ENCODE peak calls at places on chromosomes 7 and 10, in four cellular contexts. D is fibroblast of lung, L is stomach, Y is right lobe of liver. E is an unnamed sample.
A peak's percentile ranks its signal among the peaks of the same experiment; 100 is the strongest.

GRCh38 chr7:147245274-147245673 is 1128.7 kb downstream of the CNTNAP2 start:
- DNase-seq in D (peak; percentile 45), L (peak; percentile 45), Y (no peak), E (no peak)

GRCh38 chr10:7826971-7827370 is 8.7 kb downstream of the TAF3 start:
- DNase-seq in D (peak; percentile 34), L (no peak), Y (no peak), E (peak; percentile 38)

GRCh38 chr7:92698237-92698841 is 108.1 kb upstream of the FAM133B start:
- DNase-seq in L (peak; percentile 62), Y (no peak), D (peak; percentile 87), E (peak; percentile 83)

GRCh38 chr7:156099085-156099484 is 286.8 kb upstream of the SHH start:
- DNase-seq in Y (no peak), D (no peak), L (no peak), E (no peak)

GRCh38 chr7:147509052-147509480 is 1081.5 kb upstream of the C7orf33 start:
- DNase-seq in Y (no peak), D (peak; percentile 51), L (no peak), E (no peak)

GRCh38 chr7:140390466-140391190 is 7.7 kb downstream of the SLC37A3 start:
- DNase-seq in Y (no peak), D (peak; percentile 24), L (no peak), E (no peak)

GRCh38 chr10:124315599-124316270 is 103.0 kb downstream of the OAT start:
- DNase-seq in Y (no peak), D (no peak), L (no peak), E (no peak)

GRCh38 chr10:26881600-26882331 is 21.0 kb upstream of the ABI1 start:
- DNase-seq in Y (no peak), D (peak; percentile 82), L (no peak), E (peak; percentile 65)

GRCh38 chr7:108598153-108598552 is 28.5 kb downstream of the DNAJB9 start:
- DNase-seq in D (no peak), Y (no peak), L (no peak), E (no peak)

GRCh38 chr7:20218261-20218660 is 1.1 kb upstream of the MACC1 start:
- DNase-seq in Y (no peak), L (no peak), D (no peak), E (no peak)

GRCh38 chr10:129658673-129659072 is 191.6 kb downstream of the MGMT start:
- DNase-seq in D (no peak), Y (no peak), L (no peak), E (no peak)
- TF ChIP-seq CTCF in D (peak; percentile 32), Y (peak; percentile 19), L (no peak), E (peak; percentile 46)

DNA sequence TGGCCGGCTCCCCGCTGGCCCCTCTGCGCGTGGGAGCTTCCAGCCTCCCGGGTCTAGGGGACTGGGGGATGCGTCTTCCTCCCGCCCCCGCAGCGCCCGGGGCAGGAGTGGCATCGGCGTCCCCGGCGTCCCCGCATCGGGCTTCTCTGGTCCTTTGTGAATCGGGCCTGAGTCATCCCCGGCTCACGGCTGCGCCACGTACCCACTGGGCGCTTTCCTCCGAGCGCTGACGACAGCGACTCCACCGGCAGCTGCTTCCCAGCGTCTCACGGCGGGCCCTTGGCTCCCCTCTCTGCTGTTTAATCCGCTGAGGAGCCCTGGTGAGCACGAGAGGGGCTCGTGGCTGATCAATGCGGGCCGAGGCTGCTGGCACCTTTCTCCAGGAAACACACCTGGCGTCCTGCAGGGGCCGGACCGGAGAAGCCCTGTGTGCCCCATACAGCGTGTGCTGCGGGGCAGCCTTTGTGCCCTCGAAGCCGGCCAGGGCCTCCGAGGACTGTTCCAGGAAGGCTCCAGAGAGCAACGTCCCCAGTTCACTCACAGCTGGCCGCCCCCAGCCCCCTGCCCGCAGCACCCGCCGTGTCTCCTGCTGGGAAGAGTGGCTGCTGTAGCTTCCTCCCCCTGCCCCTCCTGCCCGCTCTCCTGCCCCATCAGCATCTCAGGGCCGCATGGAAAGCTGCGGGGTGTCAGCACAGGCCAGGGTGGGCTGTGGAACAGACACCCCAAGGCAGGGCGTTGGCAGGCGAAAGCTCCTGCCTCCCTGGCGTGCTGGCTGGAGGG is 95.5 kb upstream of the DIP2C start:
- DNase-seq in L (peak; percentile 69), Y (peak; percentile 59), D (peak; percentile 77), E (peak; percentile 76)
- TF ChIP-seq CTCF in L (peak; percentile 10), Y (no peak), D (peak; percentile 31), E (peak; percentile 58)

GRCh38 chr10:104614245-104614831 is 26.8 kb upstream of the SORCS3 start:
- DNase-seq in L (no peak), Y (no peak), D (peak; percentile 12), E (peak; percentile 24)
- TF ChIP-seq CTCF in L (no peak), Y (peak; percentile 53), D (peak; percentile 53), E (peak; percentile 87)

GRCh38 chr10:106175760-106176377 is 988.6 kb downstream of the SORCS1 start:
- DNase-seq in D (peak; percentile 18), Y (no peak), L (no peak), E (no peak)
- TF ChIP-seq CTCF in D (peak; percentile 39), Y (peak; percentile 63), L (peak; percentile 21), E (peak; percentile 78)

DNA sequence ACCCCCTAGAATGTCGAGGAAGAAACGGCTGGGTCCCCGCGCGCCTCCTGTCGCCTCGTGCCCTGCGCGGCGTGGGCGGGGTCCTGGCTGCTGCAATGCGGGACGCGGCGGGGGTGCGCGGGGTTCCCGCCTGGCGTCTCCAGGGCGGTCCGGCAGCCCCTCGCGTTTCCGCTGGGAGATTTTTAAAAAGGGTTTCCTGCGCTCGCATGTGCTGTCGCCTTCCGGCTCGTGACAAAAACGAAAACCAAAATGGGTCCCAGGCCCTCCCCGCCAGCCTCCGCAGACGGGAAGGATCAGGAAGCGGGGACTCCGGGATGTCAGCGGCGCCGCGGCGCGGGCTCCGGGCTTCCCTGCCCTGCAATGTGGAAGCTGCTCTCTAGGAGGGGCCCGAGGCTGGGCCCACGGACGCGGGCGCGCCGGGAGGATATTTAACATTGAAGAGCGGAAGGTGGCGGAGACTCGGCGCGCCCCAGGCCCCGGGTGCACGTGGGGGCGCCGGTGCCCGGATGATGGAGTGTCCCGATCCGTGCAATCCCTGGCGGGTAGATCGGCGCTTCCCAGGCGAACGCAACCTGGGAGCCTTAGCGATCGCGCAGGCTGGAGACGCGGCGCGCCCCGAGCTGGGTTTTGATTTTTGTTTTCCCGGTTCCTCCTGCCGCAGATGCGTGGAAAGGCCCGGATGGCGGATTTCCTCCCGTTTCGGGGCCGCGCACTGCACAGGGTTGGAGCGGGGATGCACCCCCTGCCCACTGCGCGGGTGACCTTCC is 1.0 kb downstream of the PFKP start:
- DNase-seq in L (peak; percentile 50), D (peak; percentile 75), Y (peak; percentile 64), E (peak; percentile 45)
- TF ChIP-seq CTCF in L (peak; percentile 5), D (peak; percentile 37), Y (peak; percentile 25), E (peak; percentile 45)

GRCh38 chr7:149748223-149748874 is 25.0 kb downstream of the ZNF467 start:
- DNase-seq in L (no peak), Y (no peak), D (no peak), E (no peak)

GRCh38 chr7:149752646-149753045 is 20.7 kb downstream of the ZNF467 start:
- DNase-seq in Y (no peak), L (no peak), D (no peak), E (no peak)

GRCh38 chr7:149751058-149751775 is 22.2 kb downstream of the ZNF467 start:
- DNase-seq in Y (no peak), L (no peak), D (no peak), E (no peak)

GRCh38 chr7:149750122-149750845 is 23.1 kb downstream of the ZNF467 start:
- DNase-seq in D (no peak), Y (no peak), L (no peak), E (no peak)

DNA sequence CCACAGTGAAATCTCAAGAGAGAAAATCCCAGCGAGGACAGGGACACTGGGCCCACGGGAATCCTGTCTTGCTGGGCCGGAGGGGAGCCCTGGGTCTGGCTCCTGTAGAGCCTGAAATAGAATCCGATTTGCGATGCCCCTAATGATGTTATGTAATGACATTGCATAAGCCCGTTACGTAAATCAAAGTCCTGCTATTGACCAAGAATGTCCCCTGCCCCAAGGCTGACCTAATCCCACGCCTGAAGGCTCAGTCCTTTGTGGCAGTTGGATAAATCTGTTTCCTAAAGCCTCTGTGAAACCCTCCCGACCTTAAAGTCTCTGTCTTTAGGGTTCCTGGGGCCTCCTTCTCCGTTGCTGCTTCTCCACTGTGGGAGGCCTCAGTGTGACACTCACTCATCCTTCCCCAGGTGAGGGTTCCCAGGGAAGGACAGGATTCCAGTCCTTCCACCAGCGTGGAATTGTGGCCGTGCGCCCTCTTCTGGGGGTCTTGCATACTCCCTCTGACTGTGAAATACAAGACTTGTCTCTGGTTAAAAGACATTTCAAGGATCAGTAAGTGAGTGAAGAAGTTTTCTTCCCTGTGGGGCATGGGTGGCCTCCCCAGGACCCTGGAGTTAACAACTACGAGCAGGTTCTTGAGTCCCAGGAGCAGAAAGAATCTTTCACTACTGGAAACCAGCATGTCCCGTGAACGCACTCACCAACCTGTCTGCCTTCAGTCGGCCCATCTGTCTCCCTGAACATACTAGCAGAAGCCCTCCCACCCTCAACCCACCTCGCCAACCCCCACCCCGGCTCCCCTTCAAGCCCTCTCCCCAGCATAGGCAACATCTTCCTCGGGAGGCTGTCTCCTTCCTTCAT is 19.8 kb downstream of the ZNF467 start:
- DNase-seq in Y (no peak), D (peak; percentile 34), L (peak; percentile 66), E (no peak)
- TF ChIP-seq CTCF in Y (peak; percentile 54), D (peak; percentile 72), L (peak; percentile 42), E (peak; percentile 64)

GRCh38 chr7:1441615-1442354 is 17.5 kb downstream of the MICALL2 start:
- DNase-seq in Y (no peak), L (no peak), D (no peak), E (no peak)
- TF ChIP-seq CTCF in Y (no peak), L (no peak), D (no peak), E (peak; percentile 49)

E was measured in HFFc6.